ENCODE peak calls at places on chromosome 14, in seven cellular contexts. One of them, this sample, is unnamed.

GRCh38 chr14:31441273-31442110 is 15.8 kb downstream of the DTD2 start:
- DNase-seq in NCI-H345: no peak
- DNase-seq in RWPE1: no peak
- DNase-seq in hypothalamus: no peak
- DNase-seq in cardiac fibroblast: peak
- DNase-seq in H4: peak
- DNase-seq in anterior cingulate cortex: no peak
- DNase-seq in this sample: no peak

GRCh38 chr14:95153866-95154265 is 3.5 kb downstream of the DICER1 start:
- DNase-seq in NCI-H345: no peak
- DNase-seq in RWPE1: no peak
- DNase-seq in hypothalamus: no peak
- DNase-seq in cardiac fibroblast: no peak
- DNase-seq in H4: no peak
- DNase-seq in anterior cingulate cortex: no peak
- DNase-seq in this sample: no peak

GRCh38 chr14:25003537-25003936 is 46.4 kb downstream of the STXBP6 start:
- DNase-seq in NCI-H345: no peak
- DNase-seq in RWPE1: no peak
- DNase-seq in hypothalamus: no peak
- DNase-seq in cardiac fibroblast: peak
- DNase-seq in H4: no peak
- DNase-seq in anterior cingulate cortex: no peak
- DNase-seq in this sample: no peak

GRCh38 chr14:89503458-89503996 is 86.5 kb upstream of the FOXN3 start:
- DNase-seq in NCI-H345: no peak
- DNase-seq in RWPE1: no peak
- DNase-seq in hypothalamus: no peak
- DNase-seq in cardiac fibroblast: no peak
- DNase-seq in H4: no peak
- DNase-seq in anterior cingulate cortex: no peak
- DNase-seq in this sample: no peak

GRCh38 chr14:26730929-26731618 is 133.2 kb upstream of the NOVA1 start:
- DNase-seq in NCI-H345: no peak
- DNase-seq in RWPE1: peak
- DNase-seq in hypothalamus: no peak
- DNase-seq in cardiac fibroblast: peak
- DNase-seq in H4: peak
- DNase-seq in anterior cingulate cortex: no peak
- DNase-seq in this sample: peak

GRCh38 chr14:100994757-100995156 is 91.2 kb upstream of the RTL1 start:
- DNase-seq in NCI-H345: no peak
- DNase-seq in RWPE1: no peak
- DNase-seq in hypothalamus: no peak
- DNase-seq in cardiac fibroblast: no peak
- DNase-seq in H4: no peak
- DNase-seq in anterior cingulate cortex: no peak
- DNase-seq in this sample: no peak

GRCh38 chr14:69693823-69694729 is 72.9 kb upstream of the SRSF5 start:
- DNase-seq in NCI-H345: no peak
- DNase-seq in RWPE1: no peak
- DNase-seq in hypothalamus: no peak
- DNase-seq in cardiac fibroblast: peak
- DNase-seq in H4: peak
- DNase-seq in anterior cingulate cortex: no peak
- DNase-seq in this sample: no peak

GRCh38 chr14:73467800-73468199 is 9.5 kb upstream of the NUMB start:
- DNase-seq in NCI-H345: no peak
- DNase-seq in RWPE1: no peak
- DNase-seq in hypothalamus: no peak
- DNase-seq in cardiac fibroblast: peak
- DNase-seq in H4: no peak
- DNase-seq in anterior cingulate cortex: no peak
- DNase-seq in this sample: no peak

GRCh38 chr14:46051801-46052200 is 599.8 kb downstream of the RPL10L start:
- DNase-seq in NCI-H345: no peak
- DNase-seq in RWPE1: no peak
- DNase-seq in hypothalamus: no peak
- DNase-seq in cardiac fibroblast: no peak
- DNase-seq in H4: no peak
- DNase-seq in anterior cingulate cortex: no peak
- DNase-seq in this sample: no peak

GRCh38 chr14:77364146-77364545 is 12.7 kb downstream of the TMED8 start:
- DNase-seq in NCI-H345: no peak
- DNase-seq in RWPE1: no peak
- DNase-seq in hypothalamus: no peak
- DNase-seq in cardiac fibroblast: no peak
- DNase-seq in H4: no peak
- DNase-seq in anterior cingulate cortex: no peak
- DNase-seq in this sample: no peak

GRCh38 chr14:36747411-36748184 is 85.9 kb downstream of the PAX9 start:
- DNase-seq in NCI-H345: no peak
- DNase-seq in RWPE1: peak
- DNase-seq in hypothalamus: no peak
- DNase-seq in cardiac fibroblast: peak
- DNase-seq in H4: no peak
- DNase-seq in anterior cingulate cortex: no peak
- DNase-seq in this sample: no peak

GRCh38 chr14:77622562-77622961 is 6.1 kb upstream of the SPTLC2 start:
- DNase-seq in NCI-H345: no peak
- DNase-seq in RWPE1: no peak
- DNase-seq in hypothalamus: no peak
- DNase-seq in cardiac fibroblast: no peak
- DNase-seq in H4: no peak
- DNase-seq in anterior cingulate cortex: no peak
- DNase-seq in this sample: no peak

GRCh38 chr14:95256011-95256775 is 63.5 kb downstream of the CLMN start:
- DNase-seq in NCI-H345: peak
- DNase-seq in RWPE1: no peak
- DNase-seq in hypothalamus: no peak
- DNase-seq in cardiac fibroblast: no peak
- DNase-seq in H4: no peak
- DNase-seq in anterior cingulate cortex: peak
- DNase-seq in this sample: no peak

GRCh38 chr14:61212546-61212945 is 68.6 kb downstream of the TMEM30B start:
- DNase-seq in NCI-H345: no peak
- DNase-seq in RWPE1: no peak
- DNase-seq in hypothalamus: no peak
- DNase-seq in cardiac fibroblast: no peak
- DNase-seq in H4: no peak
- DNase-seq in anterior cingulate cortex: no peak
- DNase-seq in this sample: no peak

GRCh38 chr14:83816755-83817154 is 1713.2 kb upstream of the FLRT2 start:
- DNase-seq in NCI-H345: no peak
- DNase-seq in RWPE1: no peak
- DNase-seq in hypothalamus: no peak
- DNase-seq in cardiac fibroblast: no peak
- DNase-seq in H4: peak
- DNase-seq in anterior cingulate cortex: no peak
- DNase-seq in this sample: no peak

GRCh38 chr14:22563987-22564386 is 25.0 kb downstream of the DAD1 start:
- DNase-seq in NCI-H345: no peak
- DNase-seq in RWPE1: no peak
- DNase-seq in hypothalamus: no peak
- DNase-seq in cardiac fibroblast: no peak
- DNase-seq in H4: no peak
- DNase-seq in anterior cingulate cortex: no peak
- DNase-seq in this sample: no peak